ENCODE peak calls at places on chromosome 21, in six cellular contexts. Q, C, V, U, O and T are unnamed samples. For H3K4me1, the result is how much of the 10 kb centered on the place peaks cover.

GRCh38 chr21:26769613-26770188 is 75.5 kb downstream of the ADAMTS1 start:
- DNase-seq in Q (no peak), C (no peak), V (no peak), U (no peak), O (peak), T (no peak)

GRCh38 chr21:36423772-36424433 is 38.7 kb downstream of the CHAF1B start:
- DNase-seq in Q (no peak), C (no peak), V (no peak), U (no peak), O (no peak), T (no peak)

GRCh38 chr21:37155216-37155615 is 82.2 kb downstream of the TTC3 start:
- DNase-seq in Q (no peak), C (no peak), V (no peak), U (no peak), O (no peak), T (no peak)

GRCh38 chr21:36255650-36256047 is 64.3 kb upstream of the MORC3 start:
- DNase-seq in Q (no peak), C (no peak), V (no peak), U (no peak), O (no peak), T (no peak)

GRCh38 chr21:20591294-20591693 is 406.9 kb upstream of the NCAM2 start:
- DNase-seq in Q (no peak), C (no peak), V (no peak), U (no peak), O (peak), T (no peak)

GRCh38 chr21:37758997-37759396 is 157.3 kb downstream of the KCNJ6 start:
- DNase-seq in Q (peak), C (no peak), V (no peak), U (no peak), O (peak), T (no peak)

GRCh38 chr21:18049461-18049860 is 195.2 kb upstream of the CHODL start:
- DNase-seq in Q (no peak), C (no peak), V (no peak), U (no peak), O (no peak), T (no peak)

GRCh38 chr21:25421327-25422028 is 185.8 kb downstream of the MRPL39 start:
- DNase-seq in Q (no peak), C (no peak), V (no peak), U (no peak), O (peak), T (no peak)

GRCh38 chr21:29360799-29361765 is 62.4 kb downstream of the BACH1 start:
- DNase-seq in Q (no peak), C (no peak), V (no peak), U (no peak), O (peak), T (no peak)

GRCh38 chr21:27079807-27080206 is 112.9 kb upstream of the ADAMTS5 start:
- DNase-seq in Q (no peak), C (no peak), V (no peak), U (no peak), O (no peak), T (no peak)

GRCh38 chr21:27648560-27648959 is 681.7 kb upstream of the ADAMTS5 start:
- DNase-seq in Q (no peak), C (no peak), V (no peak), U (no peak), O (no peak), T (no peak)

GRCh38 chr21:36551731-36552457 is 72.0 kb upstream of the CLDN14 start:
- DNase-seq in Q (no peak), C (no peak), V (peak), U (no peak), O (no peak), T (no peak)

GRCh38 chr21:33115586-33116541 is 45.9 kb downstream of the OLIG1 start:
- DNase-seq in Q (no peak), C (no peak), V (no peak), U (no peak), O (no peak), T (no peak)

GRCh38 chr21:38925923-38926322 is 120.2 kb downstream of the ETS2 start:
- DNase-seq in Q (no peak), C (peak), V (peak), U (no peak), O (no peak), T (peak)

GRCh38 chr21:30044447-30045064 is 104.8 kb upstream of the GRIK1 start:
- DNase-seq in Q (peak), C (no peak), V (no peak), U (no peak), O (peak), T (no peak)

GRCh38 chr21:25895565-25896205 is 160.9 kb downstream of the GABPA start:
- DNase-seq in Q (no peak), C (no peak), V (no peak), U (no peak), O (no peak), T (no peak)

GRCh38 chr21:29943885-29944284 is 4.1 kb upstream of the GRIK1 start:
- DNase-seq in Q (no peak), C (no peak), V (no peak), U (no peak), O (peak), T (no peak)

GRCh38 chr21:33266784-33267135 is 593 bp downstream of the IL10RB start:
- DNase-seq in Q (peak), C (no peak), V (peak), U (no peak), O (no peak), T (no peak)

GRCh38 chr21:31310750-31311149 is 33.3 kb downstream of the TIAM1 start:
- DNase-seq in Q (no peak), C (no peak), V (no peak), U (no peak), O (peak), T (no peak)

GRCh38 chr21:23887709-23888303 is 1719.5 kb downstream of the MRPL39 start:
- DNase-seq in Q (no peak), C (no peak), V (no peak), U (no peak), O (no peak), T (no peak)

GRCh38 chr21:36350282-36350910 is 30.4 kb downstream of the MORC3 start:
- DNase-seq in Q (no peak), C (no peak), V (no peak), U (no peak), O (peak), T (no peak)

GRCh38 chr21:37849703-37850102 is 66.6 kb downstream of the KCNJ6 start:
- DNase-seq in Q (no peak), C (no peak), V (no peak), U (no peak), O (peak), T (no peak)

GRCh38 chr21:17270234-17270633 is 242.6 kb upstream of the CXADR start:
- DNase-seq in Q (no peak), C (peak), V (no peak), U (no peak), O (peak), T (no peak)

GRCh38 chr21:16047857-16048256 is 318.1 kb downstream of the USP25 start:
- DNase-seq in Q (no peak), C (no peak), V (no peak), U (no peak), O (no peak), T (no peak)

GRCh38 chr21:32411366-32412161 is 942 bp upstream of the EVA1C start:
- DNase-seq in Q (peak), C (peak), V (peak), U (peak), O (no peak), T (peak)

GRCh38 chr21:39016740-39017315 is 166.4 kb downstream of the PSMG1 start:
- DNase-seq in Q (no peak), C (no peak), V (no peak), U (peak), O (no peak), T (no peak)

GRCh38 chr21:29523646-29524045 is 224.9 kb downstream of the BACH1 start:
- DNase-seq in Q (peak), C (no peak), V (no peak), U (no peak), O (no peak), T (no peak)

GRCh38 chr21:28885853-28886177 is 106.9 kb downstream of the LTN1 start:
- DNase-seq in Q (no peak), C (no peak), V (no peak), U (no peak), O (no peak), T (no peak)

GRCh38 chr21:38268859-38269566 is 12.2 kb downstream of the KCNJ15 start:
- DNase-seq in Q (no peak), C (no peak), V (no peak), U (no peak), O (no peak), T (no peak)

GRCh38 chr21:39712976-39713375 is 32.0 kb upstream of the IGSF5 start:
- DNase-seq in Q (peak), C (no peak), V (no peak), U (no peak), O (peak), T (no peak)

GRCh38 chr21:38136201-38136600 is 120.6 kb upstream of the KCNJ15 start:
- DNase-seq in Q (no peak), C (no peak), V (no peak), U (no peak), O (no peak), T (no peak)

GRCh38 chr21:32807717-32808380 is 36.3 kb upstream of the PAXBP1 start:
- DNase-seq in Q (peak), C (no peak), V (no peak), U (no peak), O (no peak), T (no peak)

GRCh38 chr21:38282921-38283320 is 26.1 kb downstream of the KCNJ15 start:
- DNase-seq in Q (no peak), C (no peak), V (no peak), U (no peak), O (no peak), T (no peak)

GRCh38 chr21:38806153-38806941 is 618 bp downstream of the ETS2 start:
- DNase-seq in Q (peak), C (peak), V (peak), U (peak), O (no peak), T (peak)

GRCh38 chr21:38433516-38433915 is 64.8 kb downstream of the ERG start:
- DNase-seq in Q (no peak), C (no peak), V (no peak), U (no peak), O (no peak), T (no peak)

GRCh38 chr21:26379561-26379960 is 193.5 kb downstream of the CYYR1 start:
- DNase-seq in Q (no peak), C (no peak), V (no peak), U (no peak), O (no peak), T (no peak)

GRCh38 chr21:40846566-40847411 is at the start of gene DSCAM:
- DNase-seq in Q (no peak), C (no peak), V (no peak), U (no peak), O (peak), T (no peak)

GRCh38 chr21:20882462-20883415 is 115.5 kb upstream of the NCAM2 start:
- DNase-seq in Q (peak), C (no peak), V (no peak), U (no peak), O (peak), T (no peak)

GRCh38 chr21:31959881-31960280 is 87.1 kb downstream of the HUNK start:
- DNase-seq in Q (no peak), C (no peak), V (no peak), U (no peak), O (no peak), T (no peak)

GRCh38 chr21:34693192-34693810 is 24.5 kb downstream of the CLIC6 start:
- DNase-seq in Q (peak), C (peak), V (no peak), U (no peak), O (peak), T (no peak)
- H3K4me1 ChIP-seq in Q (under half), C (under half), V (under half), U (under half), O (under half), T (under half)

GRCh38 chr21:43930848-43931384 is 65.9 kb downstream of the AGPAT3 start:
- DNase-seq in Q (no peak), C (no peak), V (no peak), U (no peak), O (no peak), T (peak)
- H3K27ac ChIP-seq in Q (no peak), C (peak), V (no peak), U (no peak), O (no peak), T (peak)

DNA sequence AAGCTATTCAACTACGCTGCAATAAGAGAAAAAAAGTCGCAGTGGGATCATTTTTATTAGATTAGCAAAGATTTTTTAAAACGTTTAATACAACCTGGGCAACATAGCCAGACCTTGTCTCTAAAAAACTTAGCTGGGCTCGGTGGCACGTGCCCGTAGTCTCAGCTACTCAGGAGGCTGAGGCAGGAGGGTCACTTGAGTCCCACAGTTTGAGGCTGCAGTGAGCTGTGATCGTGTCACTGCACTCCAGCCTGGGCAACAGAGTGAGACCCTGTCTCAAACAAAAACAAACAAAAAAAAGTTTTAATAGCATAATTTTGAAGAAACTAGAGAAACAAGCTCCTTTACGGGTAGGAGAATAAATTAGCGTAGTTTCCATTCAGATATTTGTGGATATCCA is 1.0 kb upstream of the PRDM15 start:
- DNase-seq in Q (no peak), C (no peak), V (no peak), U (no peak), O (no peak), T (no peak)
- H3K4me1 ChIP-seq in Q (under half), C (under half), V (under half), U (under half), O (under half), T (under half)

DNA sequence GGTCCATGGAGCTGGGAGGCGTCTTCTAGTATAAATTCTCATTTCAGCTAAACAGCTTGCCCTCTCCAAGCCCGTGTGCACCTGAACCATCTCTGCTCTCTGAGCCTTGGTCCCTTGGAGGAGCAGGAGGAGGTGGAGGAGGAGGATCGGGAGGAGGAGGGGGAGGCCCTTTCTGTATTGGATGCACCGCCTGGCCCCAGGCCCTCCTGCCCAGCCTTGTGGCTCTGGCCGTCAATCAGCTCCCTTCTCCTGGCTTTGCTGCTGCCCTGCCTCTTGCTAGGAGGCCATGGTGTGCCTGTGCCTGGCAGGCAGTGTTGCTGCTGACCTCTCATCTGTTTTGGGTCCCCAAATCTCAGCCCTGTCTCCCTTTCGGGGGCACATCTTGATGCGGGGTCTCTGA is 9.0 kb downstream of the COL18A1 start:
- DNase-seq in Q (no peak), C (peak), V (peak), U (peak), O (no peak), T (peak)
- H3K27ac ChIP-seq in Q (no peak), C (no peak), V (peak), U (no peak), O (no peak), T (no peak)

GRCh38 chr21:15000076-15000475 is 64.7 kb downstream of the NRIP1 start:
- DNase-seq in Q (no peak), C (no peak), V (no peak), U (no peak), O (no peak), T (no peak)
- H3K4me1 ChIP-seq in Q (under half), C (under half), V (under half), U (under half), O (under half), T (under half)

GRCh38 chr21:43627527-43627926 is 31.8 kb downstream of the HSF2BP start:
- DNase-seq in Q (no peak), C (no peak), V (no peak), U (no peak), O (no peak), T (no peak)
- H3K27ac ChIP-seq in Q (no peak), C (no peak), V (no peak), U (no peak), O (no peak), T (no peak)

GRCh38 chr21:22552390-22552789 is 1554.2 kb downstream of the NCAM2 start:
- DNase-seq in Q (no peak), C (no peak), V (no peak), U (no peak), O (no peak), T (no peak)

GRCh38 chr21:22554690-22555316 is 1556.6 kb downstream of the NCAM2 start:
- DNase-seq in Q (no peak), C (no peak), V (no peak), U (no peak), O (no peak), T (no peak)

GRCh38 chr21:22561946-22562345 is 1563.7 kb downstream of the NCAM2 start:
- DNase-seq in Q (no peak), C (no peak), V (no peak), U (no peak), O (no peak), T (no peak)

DNA sequence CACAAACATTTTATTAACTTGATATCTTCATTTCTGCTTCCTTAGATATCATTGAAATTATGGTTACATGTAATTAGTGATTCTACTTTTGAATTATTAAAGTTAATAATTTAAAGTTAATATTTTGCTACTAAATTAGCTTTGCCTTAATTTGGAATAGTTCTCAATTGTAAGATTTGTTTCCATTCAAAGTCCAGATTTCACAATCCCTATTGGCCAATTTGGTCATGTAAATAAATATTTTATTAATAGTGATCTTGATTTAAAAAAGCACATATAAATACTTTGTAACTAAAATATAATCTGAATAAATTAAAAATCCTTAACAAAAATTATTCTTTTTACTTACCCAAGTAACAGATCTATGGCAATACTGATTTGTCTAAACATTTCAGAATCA is 1558.6 kb downstream of the NCAM2 start:
- DNase-seq in Q (no peak), C (no peak), V (no peak), U (no peak), O (no peak), T (no peak)
- H3K4me1 ChIP-seq in Q (under half), C (under half), V (under half), U (under half), O (under half), T (under half)